ENCODE peak calls at places on chromosomes 6 and 20, in six cellular contexts. X is SK-N-MC, V is NAMALWA, N is T1000, O is endothelial cell of umbilical vein, E is GM12891. L is an unnamed sample.

GRCh38 chr20:62640870-62641748 is 1.2 kb upstream of the SLCO4A1 start:
- DNase-seq in X (no peak), V (peak; percentile 16), N (no peak), O (no peak), E (no peak), L (no peak)

GRCh38 chr20:16518068-16518783 is 55.0 kb downstream of the KIF16B start:
- DNase-seq in X (no peak), V (peak; percentile 59), N (no peak), O (peak; percentile 13), E (peak; percentile 27), L (peak; percentile 5)

GRCh38 chr20:38337561-38338140 is 8.6 kb upstream of the LBP start:
- DNase-seq in X (no peak), V (peak; percentile 63), N (no peak), O (no peak), E (no peak), L (no peak)

GRCh38 chr20:32761831-32762753 is at the start of gene DNMT3B:
- DNase-seq in X (no peak), V (peak; percentile 85), N (peak; percentile 54), O (peak; percentile 79), E (peak; percentile 90), L (peak; percentile 47)

GRCh38 chr6:168265827-168266815 is 53.5 kb downstream of the DACT2 start:
- DNase-seq in X (no peak), V (no peak), N (no peak), O (no peak), E (no peak), L (no peak)

GRCh38 chr20:59158673-59159072 is 4.9 kb upstream of the ZNF831 start:
- DNase-seq in X (no peak), V (no peak), N (no peak), O (no peak), E (no peak), L (no peak)

GRCh38 chr20:46204594-46205205 is 86.6 kb downstream of the CD40 start:
- DNase-seq in X (no peak), V (no peak), N (no peak), O (no peak), E (no peak), L (no peak)

GRCh38 chr6:28725890-28726348 is 197.9 kb downstream of the TRIM27 start:
- DNase-seq in X (no peak), V (no peak), N (no peak), O (no peak), E (no peak), L (no peak)

GRCh38 chr20:32515631-32516101 is 69.5 kb downstream of the NOL4L start:
- DNase-seq in X (no peak), V (no peak), N (no peak), O (no peak), E (no peak), L (no peak)

GRCh38 chr6:48813821-48814220 is 649.2 kb downstream of the MMUT start:
- DNase-seq in X (no peak), V (no peak), N (no peak), O (no peak), E (no peak), L (no peak)

GRCh38 chr6:124770131-124770530 is 192.1 kb upstream of the RNF217 start:
- DNase-seq in X (no peak), V (no peak), N (no peak), O (no peak), E (no peak), L (no peak)

GRCh38 chr6:149488815-149489214 is 4.0 kb upstream of the ZC3H12D start:
- DNase-seq in X (no peak), V (no peak), N (no peak), O (no peak), E (no peak), L (no peak)

L was measured in occipital lobe.